ENCODE peak calls at places on chromosome 21, in seven cellular contexts. N is GM12891, F is transverse colon, Q is upper lobe of left lung, O is K562, M is stomach, Y is spleen. R is an unnamed sample.

GRCh38 chr21:16911166-16911607 is 601.7 kb upstream of the CXADR start:
- DNase-seq in F (no peak), O (no peak), Y (no peak), M (no peak), N (no peak), Q (no peak), R (peak)

GRCh38 chr21:38806153-38806941 is 618 bp downstream of the ETS2 start:
- DNase-seq in Y (peak), O (no peak), M (no peak), Q (peak), N (peak), F (peak), R (peak)

GRCh38 chr21:37503848-37504467 is 137.4 kb downstream of the DYRK1A start:
- DNase-seq in M (no peak), Y (no peak), Q (no peak), F (no peak), N (no peak), O (no peak), R (no peak)

GRCh38 chr21:31203371-31204054 is 140.5 kb downstream of the TIAM1 start:
- DNase-seq in M (no peak), F (no peak), Y (no peak), N (no peak), Q (no peak), O (no peak), R (no peak)

GRCh38 chr21:28518620-28519019 is 474.1 kb downstream of the LTN1 start:
- DNase-seq in Y (no peak), M (no peak), Q (no peak), N (no peak), O (no peak), F (no peak), R (no peak)

GRCh38 chr21:37557261-37557950 is 190.8 kb downstream of the DYRK1A start:
- DNase-seq in M (no peak), O (no peak), Y (no peak), N (peak), Q (no peak), F (no peak), R (no peak)

GRCh38 chr21:42767561-42767835 is 111.8 kb downstream of the WDR4 start:
- DNase-seq in Y (no peak), N (no peak), M (no peak), F (no peak), O (no peak), Q (peak), R (no peak)

GRCh38 chr21:27827972-27828371 is 861.1 kb upstream of the ADAMTS5 start:
- DNase-seq in F (no peak), O (no peak), N (no peak), Y (no peak), Q (no peak), M (no peak), R (no peak)

GRCh38 chr21:34179204-34179935 is 106.0 kb downstream of the MRPS6 start:
- DNase-seq in N (no peak), O (no peak), M (no peak), F (no peak), Q (no peak), Y (no peak), R (no peak)

GRCh38 chr21:29208044-29208665 is 77.7 kb downstream of the MAP3K7CL start:
- DNase-seq in Q (no peak), N (no peak), F (no peak), O (no peak), M (no peak), Y (no peak), R (no peak)

GRCh38 chr21:37463083-37463780 is 96.7 kb downstream of the DYRK1A start:
- DNase-seq in Q (no peak), O (peak), M (peak), F (no peak), Y (no peak), N (no peak), R (peak)

GRCh38 chr21:38696617-38697016 is 109.1 kb upstream of the ETS2 start:
- DNase-seq in O (no peak), Q (no peak), F (no peak), N (no peak), Y (no peak), M (no peak), R (no peak)

GRCh38 chr21:33936221-33937038 is 20.8 kb upstream of the ATP5PO start:
- DNase-seq in F (no peak), M (no peak), Q (no peak), N (no peak), O (no peak), Y (no peak), R (no peak)

GRCh38 chr21:34580181-34580700 is 34.7 kb downstream of the RCAN1 start:
- DNase-seq in Y (no peak), Q (no peak), M (peak), O (no peak), F (peak), N (no peak), R (no peak)

GRCh38 chr21:40757366-40757765 is 89.6 kb downstream of the DSCAM start:
- DNase-seq in Q (no peak), M (no peak), F (no peak), Y (no peak), O (no peak), N (no peak), R (no peak)

GRCh38 chr21:31034378-31034777 is 3.9 kb downstream of the KRTAP19-8 start:
- DNase-seq in O (no peak), F (no peak), Q (no peak), N (no peak), M (no peak), Y (no peak), R (no peak)

GRCh38 chr21:31119199-31119598 is 80.9 kb upstream of the KRTAP19-8 start:
- DNase-seq in F (no peak), Y (no peak), N (no peak), M (no peak), Q (no peak), O (no peak), R (no peak)

GRCh38 chr21:37375866-37376574 is 9.4 kb downstream of the DYRK1A start:
- DNase-seq in F (no peak), Y (no peak), M (no peak), Q (no peak), N (no peak), O (no peak), R (no peak)

GRCh38 chr21:38351961-38352521 is 95.2 kb downstream of the KCNJ15 start:
- DNase-seq in Q (no peak), M (no peak), Y (no peak), F (no peak), N (no peak), O (no peak), R (no peak)

GRCh38 chr21:46066843-46067331 is 31.0 kb upstream of the COL6A2 start:
- DNase-seq in N (no peak), Q (peak), M (peak), F (no peak), Y (no peak), O (no peak), R (no peak)
- TF ChIP-seq POLR2AphosphoS5 in N (no peak), Q (no peak), M (no peak), F (no peak), Y (no peak), O (no peak), R (no peak)

GRCh38 chr21:26788783-26789182 is 56.4 kb downstream of the ADAMTS1 start:
- DNase-seq in F (peak), Q (no peak), O (no peak), M (no peak), Y (no peak), N (no peak), R (no peak)
- TF ChIP-seq POLR2AphosphoS5 in F (peak), Q (peak), O (no peak), M (peak), Y (no peak), N (no peak), R (no peak)

DNA sequence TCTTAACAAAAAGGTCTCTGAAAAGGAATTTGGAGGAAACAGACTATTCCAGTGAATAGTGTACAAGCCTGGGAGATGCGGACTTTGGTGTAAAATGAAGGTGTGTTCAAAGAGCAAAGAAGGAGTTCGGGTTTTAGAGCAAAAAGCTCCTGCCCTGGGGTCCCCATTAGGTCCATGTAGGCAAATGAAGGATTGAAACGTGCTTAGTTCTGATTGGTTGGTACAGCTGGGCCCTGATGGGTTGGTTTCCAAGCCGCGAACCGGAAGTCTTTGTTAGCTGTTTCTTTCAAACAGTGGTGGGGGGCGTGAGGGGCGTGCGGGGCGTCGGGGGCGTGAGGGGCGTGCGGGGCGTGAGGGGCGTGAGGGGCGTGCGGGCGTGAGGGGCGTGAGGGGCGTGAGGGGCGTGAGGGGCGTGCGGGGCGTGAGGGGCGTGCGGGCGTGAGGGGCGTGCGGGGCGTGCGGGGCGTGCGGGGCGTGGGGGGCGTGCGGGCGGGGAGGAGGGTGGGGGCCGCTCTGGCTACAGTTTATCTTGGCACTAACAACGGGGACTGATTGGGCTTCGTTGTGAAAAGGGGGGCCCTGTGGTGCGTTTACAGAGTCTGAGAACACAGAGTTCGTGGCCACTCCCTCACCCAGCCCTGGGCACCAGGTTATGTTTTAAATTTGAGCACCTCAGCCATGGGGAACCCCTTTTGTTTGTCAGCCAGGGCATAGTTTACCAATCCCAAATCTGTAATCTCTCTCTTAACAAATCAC is 29.4 kb downstream of the LRRC3 start:
- DNase-seq in O (no peak), Q (no peak), Y (peak), M (no peak), N (no peak), F (no peak), R (peak)
- TF ChIP-seq POLR2AphosphoS5 in O (no peak), Q (no peak), Y (no peak), M (no peak), N (no peak), F (no peak), R (no peak)

GRCh38 chr21:45093064-45093532 is 18.7 kb downstream of the ADARB1 start:
- DNase-seq in Y (peak), N (no peak), O (no peak), Q (no peak), F (no peak), M (peak), R (no peak)
- TF ChIP-seq POLR2AphosphoS5 in Y (peak), N (no peak), O (no peak), Q (peak), F (no peak), M (no peak), R (no peak)

GRCh38 chr21:23480591-23481270 is 2126.6 kb downstream of the MRPL39 start:
- DNase-seq in F (no peak), O (no peak), N (no peak), Y (no peak), Q (no peak), M (no peak), R (no peak)
- TF ChIP-seq POLR2AphosphoS5 in F (no peak), O (no peak), N (no peak), Y (no peak), Q (no peak), M (no peak), R (no peak)

GRCh38 chr21:43966946-43967512 is 45.1 kb upstream of the TRAPPC10 start:
- DNase-seq in N (no peak), Y (no peak), Q (peak), O (no peak), F (no peak), M (no peak), R (no peak)
- TF ChIP-seq POLR2AphosphoS5 in N (no peak), Y (no peak), Q (no peak), O (no peak), F (no peak), M (no peak), R (no peak)

GRCh38 chr21:36005018-36005417 is 55.3 kb downstream of the SETD4 start:
- DNase-seq in M (no peak), O (peak), Q (no peak), F (peak), Y (no peak), N (no peak), R (no peak)
- TF ChIP-seq POLR2AphosphoS5 in M (no peak), O (no peak), Q (no peak), F (no peak), Y (peak), N (no peak), R (no peak)

GRCh38 chr21:14308234-14308633 is 74.7 kb downstream of the HSPA13 start:
- DNase-seq in Q (no peak), N (no peak), F (no peak), O (no peak), M (no peak), Y (no peak), R (no peak)
- TF ChIP-seq POLR2AphosphoS5 in Q (no peak), N (no peak), F (no peak), O (no peak), M (no peak), Y (no peak), R (no peak)

GRCh38 chr21:32463367-32463766 is 50.9 kb downstream of the EVA1C start:
- DNase-seq in M (no peak), N (no peak), F (no peak), Q (no peak), Y (peak), O (no peak), R (no peak)
- TF ChIP-seq POLR2AphosphoS5 in M (no peak), N (no peak), F (no peak), Q (no peak), Y (no peak), O (no peak), R (no peak)

GRCh38 chr21:41762236-41762635 is 4.6 kb downstream of the RIPK4 start:
- DNase-seq in M (no peak), N (no peak), Y (no peak), O (no peak), Q (no peak), F (no peak), R (no peak)
- TF ChIP-seq POLR2AphosphoS5 in M (no peak), N (no peak), Y (no peak), O (no peak), Q (no peak), F (no peak), R (no peak)